ENCODE peak calls at places on chromosomes 7 and 10, in five cellular contexts. One of them, this sample, is unnamed.

GRCh38 chr7:19413444-19413965 is 268.3 kb upstream of the FERD3L start:
- DNase-seq in spleen: no peak
- DNase-seq in breast epithelium: no peak
- DNase-seq in HCT116: no peak
- DNase-seq in CD4-positive, alpha-beta T cell: no peak
- DNase-seq in this sample: no peak

GRCh38 chr7:93636276-93636675 is 61.8 kb upstream of the CALCR start:
- DNase-seq in spleen: no peak
- DNase-seq in breast epithelium: no peak
- DNase-seq in HCT116: no peak
- DNase-seq in CD4-positive, alpha-beta T cell: no peak
- DNase-seq in this sample: no peak

GRCh38 chr10:101236376-101237079 is 7.3 kb upstream of the LBX1 start:
- DNase-seq in spleen: no peak
- DNase-seq in breast epithelium: no peak
- DNase-seq in HCT116: no peak
- DNase-seq in CD4-positive, alpha-beta T cell: no peak
- DNase-seq in this sample: no peak

GRCh38 chr7:1101580-1102431 is 13.9 kb downstream of the GPER1 start:
- DNase-seq in spleen: peak
- DNase-seq in breast epithelium: no peak
- DNase-seq in HCT116: no peak
- DNase-seq in CD4-positive, alpha-beta T cell: no peak
- DNase-seq in this sample: no peak

GRCh38 chr10:69731698-69732097 is 70.0 kb upstream of the COL13A1 start:
- DNase-seq in spleen: no peak
- DNase-seq in breast epithelium: no peak
- DNase-seq in HCT116: no peak
- DNase-seq in CD4-positive, alpha-beta T cell: no peak
- DNase-seq in this sample: no peak

GRCh38 chr7:1818581-1819200 is 148.6 kb downstream of the ELFN1 start:
- DNase-seq in spleen: peak
- DNase-seq in breast epithelium: no peak
- DNase-seq in HCT116: no peak
- DNase-seq in CD4-positive, alpha-beta T cell: no peak
- DNase-seq in this sample: no peak

GRCh38 chr10:103580422-103580821 is 86.9 kb downstream of the NEURL1 start:
- DNase-seq in spleen: no peak
- DNase-seq in breast epithelium: no peak
- DNase-seq in HCT116: no peak
- DNase-seq in CD4-positive, alpha-beta T cell: no peak
- DNase-seq in this sample: no peak

GRCh38 chr7:110601710-110602109 is 489.2 kb upstream of the LRRN3 start:
- DNase-seq in spleen: no peak
- DNase-seq in breast epithelium: no peak
- DNase-seq in HCT116: no peak
- DNase-seq in CD4-positive, alpha-beta T cell: no peak
- DNase-seq in this sample: no peak

GRCh38 chr10:101569465-101569837 is 18.6 kb downstream of the POLL start:
- DNase-seq in spleen: no peak
- DNase-seq in breast epithelium: no peak
- DNase-seq in HCT116: no peak
- DNase-seq in CD4-positive, alpha-beta T cell: no peak
- DNase-seq in this sample: no peak

GRCh38 chr7:19001854-19002253 is 115.6 kb downstream of the TWIST1 start:
- DNase-seq in spleen: no peak
- DNase-seq in breast epithelium: no peak
- DNase-seq in HCT116: no peak
- DNase-seq in CD4-positive, alpha-beta T cell: no peak
- DNase-seq in this sample: no peak

GRCh38 chr7:155947051-155947450 is 134.8 kb upstream of the SHH start:
- DNase-seq in spleen: no peak
- DNase-seq in breast epithelium: no peak
- DNase-seq in HCT116: no peak
- DNase-seq in CD4-positive, alpha-beta T cell: no peak
- DNase-seq in this sample: no peak

GRCh38 chr10:109029870-109030269 is 893.4 kb downstream of the XPNPEP1 start:
- DNase-seq in spleen: no peak
- DNase-seq in breast epithelium: no peak
- DNase-seq in HCT116: no peak
- DNase-seq in CD4-positive, alpha-beta T cell: no peak
- DNase-seq in this sample: no peak

GRCh38 chr7:117818241-117818640 is 55.0 kb downstream of the CTTNBP2 start:
- DNase-seq in spleen: no peak
- DNase-seq in breast epithelium: no peak
- DNase-seq in HCT116: no peak
- DNase-seq in CD4-positive, alpha-beta T cell: no peak
- DNase-seq in this sample: no peak

GRCh38 chr7:32477649-32477980 is 12.6 kb downstream of the LSM5 start:
- DNase-seq in spleen: no peak
- DNase-seq in breast epithelium: no peak
- DNase-seq in HCT116: no peak
- DNase-seq in CD4-positive, alpha-beta T cell: no peak
- DNase-seq in this sample: no peak

GRCh38 chr10:132165416-132165980 is 21.2 kb upstream of the DPYSL4 start:
- DNase-seq in spleen: peak
- DNase-seq in breast epithelium: no peak
- DNase-seq in HCT116: no peak
- DNase-seq in CD4-positive, alpha-beta T cell: no peak
- DNase-seq in this sample: no peak

GRCh38 chr10:106816318-106817085 is 348.0 kb downstream of the SORCS1 start:
- DNase-seq in spleen: no peak
- DNase-seq in breast epithelium: no peak
- DNase-seq in HCT116: no peak
- DNase-seq in CD4-positive, alpha-beta T cell: no peak
- DNase-seq in this sample: no peak

GRCh38 chr10:17768957-17769356 is 17.0 kb downstream of the TMEM236 start:
- DNase-seq in spleen: no peak
- DNase-seq in breast epithelium: no peak
- DNase-seq in HCT116: no peak
- DNase-seq in CD4-positive, alpha-beta T cell: no peak
- DNase-seq in this sample: no peak

GRCh38 chr10:53430974-53431373 is 658.4 kb upstream of the MBL2 start:
- DNase-seq in spleen: no peak
- DNase-seq in breast epithelium: no peak
- DNase-seq in HCT116: no peak
- DNase-seq in CD4-positive, alpha-beta T cell: no peak
- DNase-seq in this sample: no peak

GRCh38 chr10:57983226-57983870 is 284.3 kb downstream of the IPMK start:
- DNase-seq in spleen: no peak
- DNase-seq in breast epithelium: no peak
- DNase-seq in HCT116: peak
- DNase-seq in CD4-positive, alpha-beta T cell: no peak
- DNase-seq in this sample: no peak

GRCh38 chr10:119655566-119656001 is 4.4 kb downstream of the BAG3 start:
- DNase-seq in spleen: no peak
- DNase-seq in breast epithelium: peak
- DNase-seq in HCT116: no peak
- DNase-seq in CD4-positive, alpha-beta T cell: peak
- DNase-seq in this sample: no peak

GRCh38 chr7:86745019-86745745 is 101.5 kb downstream of the GRM3 start:
- DNase-seq in spleen: no peak
- DNase-seq in breast epithelium: no peak
- DNase-seq in HCT116: no peak
- DNase-seq in CD4-positive, alpha-beta T cell: no peak
- DNase-seq in this sample: no peak

GRCh38 chr10:116561026-116561425 is 15.3 kb downstream of the PNLIP start:
- DNase-seq in spleen: no peak
- DNase-seq in breast epithelium: no peak
- DNase-seq in HCT116: no peak
- DNase-seq in CD4-positive, alpha-beta T cell: no peak
- DNase-seq in this sample: no peak

GRCh38 chr7:91656486-91657237 is 223.8 kb downstream of the MTERF1 start:
- DNase-seq in spleen: no peak
- DNase-seq in breast epithelium: no peak
- DNase-seq in HCT116: no peak
- DNase-seq in CD4-positive, alpha-beta T cell: no peak
- DNase-seq in this sample: no peak

GRCh38 chr7:116224492-116225098 is 14.3 kb downstream of the TES start:
- DNase-seq in spleen: no peak
- DNase-seq in breast epithelium: no peak
- DNase-seq in HCT116: no peak
- DNase-seq in CD4-positive, alpha-beta T cell: no peak
- DNase-seq in this sample: no peak

GRCh38 chr10:74900297-74900696 is 73.9 kb downstream of the KAT6B start:
- DNase-seq in spleen: no peak
- DNase-seq in breast epithelium: no peak
- DNase-seq in HCT116: no peak
- DNase-seq in CD4-positive, alpha-beta T cell: no peak
- DNase-seq in this sample: no peak

GRCh38 chr10:74896788-74897527 is 70.6 kb downstream of the KAT6B start:
- DNase-seq in spleen: no peak
- DNase-seq in breast epithelium: no peak
- DNase-seq in HCT116: no peak
- DNase-seq in CD4-positive, alpha-beta T cell: no peak
- DNase-seq in this sample: no peak

GRCh38 chr10:74901867-74902439 is 75.6 kb downstream of the KAT6B start:
- DNase-seq in spleen: no peak
- DNase-seq in breast epithelium: no peak
- DNase-seq in HCT116: no peak
- DNase-seq in CD4-positive, alpha-beta T cell: no peak
- DNase-seq in this sample: no peak

GRCh38 chr10:74901240-74901827 is 74.9 kb downstream of the KAT6B start:
- DNase-seq in spleen: no peak
- DNase-seq in breast epithelium: no peak
- DNase-seq in HCT116: no peak
- DNase-seq in CD4-positive, alpha-beta T cell: no peak
- DNase-seq in this sample: no peak

GRCh38 chr10:74898201-74898976 is 72.0 kb downstream of the KAT6B start:
- DNase-seq in spleen: no peak
- DNase-seq in breast epithelium: no peak
- DNase-seq in HCT116: no peak
- DNase-seq in CD4-positive, alpha-beta T cell: no peak
- DNase-seq in this sample: no peak
- H3K27ac ChIP-seq in spleen: no peak
- H3K27ac ChIP-seq in breast epithelium: no peak
- H3K27ac ChIP-seq in HCT116: no peak
- H3K27ac ChIP-seq in CD4-positive, alpha-beta T cell: no peak
- H3K27ac ChIP-seq in this sample: no peak

DNA sequence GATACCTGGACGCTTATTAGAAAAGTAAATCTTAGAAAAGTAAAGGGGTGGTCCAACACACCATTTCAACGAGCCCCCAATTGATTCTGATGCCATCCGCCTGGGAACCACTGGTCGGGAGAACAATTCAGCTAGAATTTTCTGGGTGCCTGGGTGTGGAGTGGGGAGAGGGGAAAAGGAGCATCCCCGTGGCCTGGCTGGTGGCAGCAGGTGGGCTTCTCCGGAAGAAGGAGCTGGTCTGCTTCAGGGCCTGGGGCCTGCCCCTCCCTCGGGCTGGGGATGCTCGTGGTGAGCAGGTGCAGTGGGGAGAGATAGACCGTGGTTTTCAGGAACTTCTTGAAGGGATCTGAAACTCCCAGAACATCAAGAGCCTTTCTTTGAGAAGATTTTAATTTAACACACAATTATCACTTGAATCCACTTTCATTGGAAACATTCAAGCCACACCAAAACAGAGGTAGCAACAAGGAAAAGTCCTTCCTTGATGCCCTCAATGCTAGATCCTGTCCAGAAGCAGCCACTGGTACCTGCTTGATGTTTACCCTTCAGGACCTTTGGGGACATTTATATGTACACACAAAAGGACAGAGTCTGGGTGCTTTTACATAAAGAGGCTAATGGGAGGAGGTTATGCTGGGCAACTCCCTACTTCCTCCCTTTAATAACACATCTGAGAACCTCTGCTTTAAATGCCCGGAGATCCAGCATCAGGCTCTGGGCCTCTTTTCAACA is 39.7 kb upstream of the DUSP5 start:
- DNase-seq in spleen: peak
- DNase-seq in breast epithelium: no peak
- DNase-seq in HCT116: no peak
- DNase-seq in CD4-positive, alpha-beta T cell: no peak
- DNase-seq in this sample: no peak
- H3K27ac ChIP-seq in spleen: no peak
- H3K27ac ChIP-seq in breast epithelium: peak
- H3K27ac ChIP-seq in HCT116: no peak
- H3K27ac ChIP-seq in CD4-positive, alpha-beta T cell: no peak
- H3K27ac ChIP-seq in this sample: no peak

GRCh38 chr10:124644281-124644680 is 99.9 kb downstream of the FAM53B start:
- DNase-seq in spleen: no peak
- DNase-seq in breast epithelium: no peak
- DNase-seq in HCT116: no peak
- DNase-seq in CD4-positive, alpha-beta T cell: no peak
- DNase-seq in this sample: no peak
- H3K27ac ChIP-seq in spleen: no peak
- H3K27ac ChIP-seq in breast epithelium: no peak
- H3K27ac ChIP-seq in HCT116: no peak
- H3K27ac ChIP-seq in CD4-positive, alpha-beta T cell: peak
- H3K27ac ChIP-seq in this sample: peak

DNA sequence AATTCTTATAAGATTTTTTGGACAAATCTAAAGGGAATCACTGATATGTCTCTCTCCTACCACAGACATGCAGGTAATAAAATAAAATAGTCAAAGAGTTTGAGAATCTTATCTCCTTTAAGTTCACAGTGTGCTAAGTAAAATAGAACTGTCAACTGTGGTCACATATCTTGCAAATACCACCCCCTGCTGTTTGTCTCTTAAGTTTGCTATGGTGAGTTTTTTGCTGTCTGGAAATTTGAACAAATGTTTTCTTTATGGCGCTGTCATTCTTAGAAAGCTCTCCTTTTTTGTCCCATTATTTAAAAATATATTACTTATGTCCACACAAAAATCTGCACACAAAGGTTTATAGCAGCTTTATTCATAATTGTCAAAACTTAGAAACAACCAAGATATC is 19.6 kb downstream of the GIMAP5 start:
- DNase-seq in spleen: no peak
- DNase-seq in breast epithelium: no peak
- DNase-seq in HCT116: no peak
- DNase-seq in CD4-positive, alpha-beta T cell: no peak
- DNase-seq in this sample: no peak
- H3K27ac ChIP-seq in spleen: no peak
- H3K27ac ChIP-seq in breast epithelium: no peak
- H3K27ac ChIP-seq in HCT116: no peak
- H3K27ac ChIP-seq in CD4-positive, alpha-beta T cell: no peak
- H3K27ac ChIP-seq in this sample: no peak

GRCh38 chr7:104883718-104884452 is 130.1 kb upstream of the KMT2E start:
- DNase-seq in spleen: peak
- DNase-seq in breast epithelium: peak
- DNase-seq in HCT116: peak
- DNase-seq in CD4-positive, alpha-beta T cell: peak
- DNase-seq in this sample: peak

GRCh38 chr7:104878577-104878976 is 135.4 kb upstream of the KMT2E start:
- DNase-seq in spleen: no peak
- DNase-seq in breast epithelium: no peak
- DNase-seq in HCT116: no peak
- DNase-seq in CD4-positive, alpha-beta T cell: no peak
- DNase-seq in this sample: no peak

GRCh38 chr7:104883248-104883717 is 130.7 kb upstream of the KMT2E start:
- DNase-seq in spleen: no peak
- DNase-seq in breast epithelium: no peak
- DNase-seq in HCT116: no peak
- DNase-seq in CD4-positive, alpha-beta T cell: no peak
- DNase-seq in this sample: no peak
- H3K27ac ChIP-seq in spleen: no peak
- H3K27ac ChIP-seq in breast epithelium: no peak
- H3K27ac ChIP-seq in HCT116: no peak
- H3K27ac ChIP-seq in CD4-positive, alpha-beta T cell: no peak
- H3K27ac ChIP-seq in this sample: peak

This sample was measured in caudate nucleus.